ENCODE peak calls at places on chromosomes 5 and 9, in four cellular contexts. V is HepG2, G is K562, I is A549. M is an unnamed sample.

GRCh38 chr5:34898258-34898895 is 16.9 kb downstream of the RAD1 start:
- DNase-seq in G (peak), V (peak), I (peak), M (peak)

GRCh38 chr9:134662143-134662876 is 20.7 kb downstream of the COL5A1 start:
- DNase-seq in G (no peak), I (no peak), V (no peak), M (no peak)

GRCh38 chr9:88177343-88177742 is 39.1 kb upstream of the SPATA31C2 start:
- DNase-seq in G (no peak), V (no peak), I (no peak), M (no peak)

GRCh38 chr9:124078641-124079040 is 67.1 kb downstream of the LHX2 start:
- DNase-seq in G (no peak), I (peak), V (peak), M (no peak)

GRCh38 chr9:95841377-95841776 is 34.1 kb upstream of the ERCC6L2 start:
- DNase-seq in G (no peak), V (no peak), I (no peak), M (no peak)

GRCh38 chr9:96071245-96072124 is 196.0 kb downstream of the ERCC6L2 start:
- DNase-seq in G (peak), I (peak), V (peak), M (no peak)

GRCh38 chr5:73299665-73300435 is 126.9 kb downstream of the TMEM174 start:
- DNase-seq in V (no peak), I (no peak), G (no peak), M (peak)

GRCh38 chr5:43294226-43294625 is 19.0 kb downstream of the HMGCS1 start:
- DNase-seq in I (no peak), G (no peak), V (no peak), M (no peak)

GRCh38 chr5:73312146-73312871 is 136.3 kb downstream of the FOXD1 start:
- DNase-seq in I (peak), V (no peak), G (peak), M (no peak)

GRCh38 chr5:40904205-40904993 is 4.9 kb upstream of the C7 start:
- DNase-seq in G (peak), I (peak), V (peak), M (peak)

GRCh38 chr5:176394881-176395675 is 6.5 kb downstream of the HIGD2A start:
- DNase-seq in G (no peak), I (no peak), V (no peak), M (no peak)

GRCh38 chr5:65776707-65777141 is 54.7 kb downstream of the NLN start:
- DNase-seq in G (no peak), V (no peak), I (no peak), M (no peak)

GRCh38 chr5:181181650-181182565 is 23.1 kb downstream of the TRIM7 start:
- DNase-seq in V (peak), G (no peak), I (peak), M (peak)
- TF ChIP-seq JUN in V (no peak), G (no peak), I (no peak), M (no peak)

GRCh38 chr5:95620870-95621838 is 1.3 kb downstream of the GPR150 start:
- DNase-seq in V (no peak), G (no peak), I (peak), M (peak)

GRCh38 chr5:95624368-95624767 is 4.5 kb downstream of the GPR150 start:
- DNase-seq in V (no peak), G (no peak), I (no peak), M (no peak)

GRCh38 chr5:95620030-95620869 is at the start of gene GPR150:
- DNase-seq in I (peak), G (no peak), V (peak), M (no peak)

GRCh38 chr5:95623706-95624105 is 3.8 kb downstream of the GPR150 start:
- DNase-seq in G (no peak), V (no peak), I (no peak), M (no peak)

GRCh38 chr5:95621839-95622629 is 2.1 kb downstream of the GPR150 start:
- DNase-seq in V (no peak), I (no peak), G (no peak), M (no peak)
- TF ChIP-seq RNF2 in V (no peak), I (no peak), G (no peak), M (no peak)

DNA sequence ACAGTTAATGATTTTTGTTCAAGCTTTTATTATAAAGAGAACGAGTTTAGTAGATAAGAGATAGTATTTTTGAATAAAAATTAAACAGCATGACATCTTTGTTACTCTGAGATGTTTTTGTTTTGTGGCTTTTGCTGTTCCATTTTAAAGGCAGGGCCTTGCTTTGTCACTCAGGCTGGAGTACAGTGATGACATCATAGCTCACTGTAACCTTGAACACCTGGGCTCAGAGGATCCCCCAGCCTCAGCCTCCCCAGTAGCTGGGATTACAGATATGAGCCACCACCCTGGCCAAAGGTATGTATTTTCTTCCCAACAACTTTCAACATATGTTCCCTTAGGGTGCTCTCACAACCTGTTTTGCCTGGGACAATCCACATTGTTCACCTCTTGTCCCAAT is 730.9 kb upstream of the RGMB start:
- DNase-seq in G (no peak), V (no peak), I (no peak), M (no peak)
- TF ChIP-seq JUN in G (no peak), V (no peak), I (no peak), M (no peak)

GRCh38 chr9:106717686-106718085 is 145.3 kb upstream of the ZNF462 start:
- DNase-seq in V (no peak), G (no peak), I (peak), M (no peak)
- TF ChIP-seq RNF2 in V (no peak), G (no peak), I (no peak), M (no peak)

GRCh38 chr5:111486926-111487325 is 25.4 kb downstream of the STARD4 start:
- DNase-seq in V (no peak), I (no peak), G (no peak), M (no peak)
- TF ChIP-seq JUN in V (no peak), I (no peak), G (no peak), M (no peak)

GRCh38 chr5:138107213-138107612 is 23.4 kb downstream of the WNT8A start:
- DNase-seq in V (no peak), G (no peak), I (no peak), M (no peak)
- TF ChIP-seq RNF2 in V (no peak), G (no peak), I (no peak), M (no peak)

DNA sequence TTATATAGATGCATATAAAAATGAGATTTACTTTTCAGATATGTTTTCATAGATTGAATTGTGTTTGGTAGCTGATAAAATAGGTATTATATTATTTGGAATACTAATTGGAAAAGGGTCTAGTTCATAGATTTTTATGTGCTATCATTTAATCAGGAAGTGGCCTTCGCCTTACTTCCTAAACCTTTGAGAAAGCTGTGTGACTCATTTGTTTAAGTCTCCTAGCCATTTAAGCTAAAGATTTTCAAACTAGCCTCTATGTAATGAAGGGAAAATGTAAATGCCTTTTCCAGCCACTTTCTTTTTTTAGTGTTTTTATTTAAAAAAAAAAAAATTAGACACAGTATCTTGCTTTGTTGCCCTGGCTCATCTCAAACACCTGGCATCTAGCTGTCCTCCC is 97.5 kb downstream of the DMXL1 start:
- DNase-seq in I (no peak), V (no peak), G (no peak), M (no peak)
- TF ChIP-seq JUN in I (no peak), V (no peak), G (no peak), M (no peak)